ENCODE peak calls at places on chromosomes 7 and 10, in six cellular contexts. Q, D, L, U, E and R are unnamed samples.
A peak's percentile ranks its signal among the peaks of the same experiment; 100 is the strongest.

GRCh38 chr7:156074084-156074483 is 261.8 kb upstream of the SHH start:
- DNase-seq in E (no peak), L (no peak), Q (no peak), U (no peak), D (no peak), R (no peak)

GRCh38 chr7:134890246-134891240 is 95.8 kb upstream of the AGBL3 start:
- DNase-seq in U (peak; percentile 67), Q (no peak), L (peak; percentile 61), D (no peak), E (no peak), R (no peak)

GRCh38 chr10:119378737-119379067 is 163.8 kb downstream of the RGS10 start:
- DNase-seq in E (no peak), U (no peak), L (no peak), D (no peak), Q (no peak), R (no peak)

GRCh38 chr10:10647331-10647730 is 370.3 kb upstream of the CELF2 start:
- DNase-seq in L (no peak), Q (no peak), U (no peak), D (no peak), E (no peak), R (no peak)

GRCh38 chr7:128260069-128260468 is 19.0 kb downstream of the LEP start:
- DNase-seq in D (no peak), U (no peak), L (no peak), Q (no peak), E (no peak), R (no peak)

GRCh38 chr10:3745582-3745981 is 39.4 kb downstream of the KLF6 start:
- DNase-seq in U (no peak), L (no peak), Q (no peak), D (no peak), E (no peak), R (no peak)

GRCh38 chr7:77238703-77239136 is 39.1 kb upstream of the FGL2 start:
- DNase-seq in L (no peak), Q (no peak), D (peak; percentile 54), E (no peak), U (no peak), R (no peak)

GRCh38 chr7:95180-95862 is 97.0 kb upstream of the FAM20C start:
- DNase-seq in E (no peak), L (no peak), U (no peak), Q (no peak), D (no peak), R (no peak)

GRCh38 chr7:44282601-44283171 is 42.7 kb downstream of the CAMK2B start:
- DNase-seq in L (no peak), E (no peak), Q (no peak), D (no peak), U (no peak), R (peak; percentile 75)

GRCh38 chr7:128162666-128163065 is 78.4 kb upstream of the LEP start:
- DNase-seq in U (no peak), D (no peak), Q (no peak), L (no peak), E (no peak), R (peak; percentile 65)

GRCh38 chr10:11036424-11037011 is 18.8 kb downstream of the CELF2 start:
- DNase-seq in U (peak; percentile 66), E (no peak), Q (peak; percentile 15), D (no peak), L (peak; percentile 70), R (no peak)

GRCh38 chr7:139292821-139293220 is 48.3 kb upstream of the FMC1 start:
- DNase-seq in Q (no peak), U (no peak), E (no peak), D (no peak), L (no peak), R (no peak)

GRCh38 chr10:71693377-71693776 is 26.2 kb downstream of the C10orf105 start:
- DNase-seq in U (no peak), L (no peak), E (no peak), D (no peak), Q (no peak), R (no peak)

GRCh38 chr10:43352951-43353350 is 18.5 kb upstream of the FXYD4 start:
- DNase-seq in L (no peak), D (no peak), U (no peak), Q (no peak), E (no peak), R (no peak)

GRCh38 chr10:71636588-71636987 is 83.0 kb downstream of the C10orf105 start:
- DNase-seq in L (no peak), E (no peak), U (no peak), D (no peak), Q (no peak), R (no peak)

GRCh38 chr7:128921866-128922440 is 11.4 kb upstream of the KCP start:
- DNase-seq in L (no peak), E (no peak), U (no peak), Q (no peak), D (no peak), R (peak; percentile 67)

GRCh38 chr7:155965010-155965409 is 152.7 kb upstream of the SHH start:
- DNase-seq in E (no peak), L (no peak), U (no peak), D (no peak), Q (no peak), R (no peak)

GRCh38 chr7:151058766-151059361 is 525 bp upstream of the SLC4A2 start:
- DNase-seq in D (no peak), L (peak; percentile 34), Q (no peak), E (peak; percentile 10), U (peak; percentile 50), R (no peak)
- H3K4me1 ChIP-seq in D (peaks cover 33% of the 10 kb centered on the region), L (peaks cover 44% of the 10 kb centered on the region), Q (peaks cover 38% of the 10 kb centered on the region), E (peaks cover 36% of the 10 kb centered on the region), U (peaks cover 49% of the 10 kb centered on the region), R (peaks cover 65% of the 10 kb centered on the region)

GRCh38 chr7:42886866-42887509 is 24.9 kb downstream of the C7orf25 start:
- DNase-seq in D (no peak), U (no peak), E (no peak), Q (no peak), L (no peak), R (no peak)
- H3K4me1 ChIP-seq in D (no peaks in the 10 kb centered on the region), U (peaks cover 24% of the 10 kb centered on the region), E (peaks cover 10% of the 10 kb centered on the region), Q (peaks cover 8% of the 10 kb centered on the region), L (peaks cover 11% of the 10 kb centered on the region), R (peaks cover 16% of the 10 kb centered on the region)

GRCh38 chr10:122853665-122854313 is 8.1 kb upstream of the CUZD1 start:
- DNase-seq in D (no peak), E (no peak), U (peak; percentile 26), Q (no peak), L (no peak), R (no peak)
- H3K4me1 ChIP-seq in D (no peaks in the 10 kb centered on the region), E (no peaks in the 10 kb centered on the region), U (peaks cover 41% of the 10 kb centered on the region), Q (peaks cover 57% of the 10 kb centered on the region), L (no peaks in the 10 kb centered on the region), R (no peaks in the 10 kb centered on the region)

GRCh38 chr10:125116041-125116649 is 44.2 kb downstream of the CTBP2 start:
- DNase-seq in U (no peak), D (no peak), E (no peak), L (no peak), Q (no peak), R (no peak)

GRCh38 chr10:125114761-125115391 is 45.5 kb downstream of the CTBP2 start:
- DNase-seq in E (no peak), Q (no peak), U (no peak), L (no peak), D (no peak), R (no peak)

GRCh38 chr10:125115409-125115808 is 45.0 kb downstream of the CTBP2 start:
- DNase-seq in L (no peak), U (no peak), E (no peak), D (no peak), Q (no peak), R (peak; percentile 39)

GRCh38 chr10:125112697-125113494 is 47.5 kb downstream of the CTBP2 start:
- DNase-seq in L (no peak), Q (no peak), U (no peak), E (no peak), D (no peak), R (no peak)

GRCh38 chr10:125113661-125114388 is 46.5 kb downstream of the CTBP2 start:
- DNase-seq in E (no peak), L (no peak), D (no peak), Q (no peak), U (no peak), R (peak; percentile 38)
- H3K4me1 ChIP-seq in E (no peaks in the 10 kb centered on the region), L (peaks cover 26% of the 10 kb centered on the region), D (peaks cover 19% of the 10 kb centered on the region), Q (peaks cover 24% of the 10 kb centered on the region), U (peaks cover 24% of the 10 kb centered on the region), R (peaks cover 45% of the 10 kb centered on the region)

GRCh38 chr10:22697799-22698198 is 16.6 kb downstream of the PIP4K2A start:
- DNase-seq in U (no peak), E (no peak), Q (no peak), L (no peak), D (no peak), R (no peak)
- H3K4me1 ChIP-seq in U (peaks cover 38% of the 10 kb centered on the region), E (peaks cover 93% of the 10 kb centered on the region), Q (peaks cover 10% of the 10 kb centered on the region), L (no peaks in the 10 kb centered on the region), D (peaks cover 7% of the 10 kb centered on the region), R (peaks cover 15% of the 10 kb centered on the region)

GRCh38 chr7:47786557-47787248 is 161.6 kb downstream of the PKD1L1 start:
- DNase-seq in Q (peak; percentile 95), D (peak; percentile 74), E (no peak), U (peak; percentile 97), L (peak; percentile 89), R (peak; percentile 75)
- H3K4me1 ChIP-seq in Q (peaks cover 56% of the 10 kb centered on the region), D (peaks cover 16% of the 10 kb centered on the region), E (no peaks in the 10 kb centered on the region), U (peaks cover 57% of the 10 kb centered on the region), L (peaks cover 44% of the 10 kb centered on the region), R (peaks cover 12% of the 10 kb centered on the region)

GRCh38 chr7:37352974-37353948 is 95.4 kb downstream of the ELMO1 start:
- DNase-seq in L (no peak), D (no peak), E (peak; percentile 49), Q (peak; percentile 28), U (no peak), R (no peak)

GRCh38 chr7:37357277-37357996 is 91.2 kb downstream of the ELMO1 start:
- DNase-seq in L (no peak), E (no peak), D (no peak), U (no peak), Q (no peak), R (no peak)

GRCh38 chr7:37352251-37352650 is 96.4 kb downstream of the ELMO1 start:
- DNase-seq in U (no peak), D (no peak), Q (no peak), E (no peak), L (no peak), R (no peak)

GRCh38 chr7:37353949-37354660 is 94.6 kb downstream of the ELMO1 start:
- DNase-seq in E (no peak), L (no peak), Q (no peak), U (no peak), D (no peak), R (no peak)

DNA sequence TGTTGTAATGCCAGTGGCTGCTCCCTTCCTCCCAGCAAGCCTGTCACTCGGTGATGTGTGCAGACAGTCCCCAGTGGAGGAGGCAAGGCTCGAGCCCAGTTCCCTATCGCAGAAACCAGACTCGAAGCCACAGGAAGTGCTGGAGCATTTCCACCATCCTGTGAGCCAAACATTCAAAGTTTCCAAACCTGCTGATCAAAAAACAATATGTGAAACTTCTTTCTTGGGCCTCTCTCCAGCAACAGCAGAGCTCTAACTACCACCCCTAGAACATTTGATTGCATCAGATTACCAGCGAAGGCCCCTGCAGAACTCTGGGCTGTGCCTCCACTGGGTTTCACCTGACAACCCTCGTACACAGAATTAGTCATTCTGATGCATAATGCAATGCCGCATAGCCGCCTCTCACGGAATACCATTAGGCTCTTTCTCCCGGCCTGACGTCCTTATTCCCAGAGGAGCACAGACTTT is 94.0 kb downstream of the ELMO1 start:
- DNase-seq in E (no peak), L (peak; percentile 60), D (peak; percentile 63), U (no peak), Q (no peak), R (peak; percentile 90)
- H3K4me1 ChIP-seq in E (peaks cover 45% of the 10 kb centered on the region), L (peaks cover 21% of the 10 kb centered on the region), D (peaks cover 15% of the 10 kb centered on the region), U (peaks cover 14% of the 10 kb centered on the region), Q (no peaks in the 10 kb centered on the region), R (peaks cover 25% of the 10 kb centered on the region)